ENCODE peak calls at places on chromosomes 4 and X, in five cellular contexts. M is IMR-90, W is H9, S is neuronal stem cell, A is H1. O is an unnamed sample.

GRCh38 chr4:160283081-160283480 is 1180.2 kb downstream of the RAPGEF2 start:
- DNase-seq in M (no peak), W (no peak), S (no peak), A (no peak), O (no peak)

GRCh38 chrX:118254611-118255010 is 91.3 kb upstream of the WDR44 start:
- DNase-seq in M (peak), W (peak), S (peak), A (no peak), O (peak)

GRCh38 chr4:61805979-61806378 is 605.9 kb downstream of the ADGRL3 start:
- DNase-seq in M (no peak), W (no peak), S (no peak), A (no peak), O (no peak)

GRCh38 chr4:19857405-19857804 is 394.3 kb upstream of the SLIT2 start:
- DNase-seq in M (peak), W (no peak), S (no peak), A (no peak), O (no peak)

GRCh38 chr4:186946682-186947294 is 223.1 kb upstream of the FAT1 start:
- DNase-seq in M (peak), W (peak), S (no peak), A (peak), O (peak)

GRCh38 chr4:26081795-26082498 is 167.9 kb downstream of the SMIM20 start:
- DNase-seq in M (peak), W (no peak), S (peak), A (no peak), O (no peak)

GRCh38 chr4:121057466-121057911 is 14.8 kb downstream of the NDNF start:
- DNase-seq in M (no peak), W (no peak), S (peak), A (no peak), O (no peak)

GRCh38 chr4:97367878-97368277 is 775.4 kb downstream of the STPG2 start:
- DNase-seq in M (no peak), W (no peak), S (no peak), A (no peak), O (no peak)

GRCh38 chrX:129777218-129777768 is 2.5 kb upstream of the SASH3 start:
- DNase-seq in M (no peak), W (no peak), S (no peak), A (no peak), O (no peak)

GRCh38 chrX:2499507-2499906 is 1.3 kb downstream of the DHRSX start:
- DNase-seq in M (no peak), W (no peak), S (no peak), A (no peak), O (no peak)

GRCh38 chrX:2500091-2500680 is 590 bp downstream of the DHRSX start:
- DNase-seq in M (peak), W (peak), S (no peak), A (no peak), O (peak)

GRCh38 chrX:2501246-2502102 is 698 bp upstream of the DHRSX start:
- DNase-seq in M (no peak), W (no peak), S (no peak), A (no peak), O (no peak)

GRCh38 chrX:2502120-2502667 is 1.4 kb upstream of the DHRSX start:
- DNase-seq in M (no peak), W (no peak), S (no peak), A (no peak), O (no peak)

DNA sequence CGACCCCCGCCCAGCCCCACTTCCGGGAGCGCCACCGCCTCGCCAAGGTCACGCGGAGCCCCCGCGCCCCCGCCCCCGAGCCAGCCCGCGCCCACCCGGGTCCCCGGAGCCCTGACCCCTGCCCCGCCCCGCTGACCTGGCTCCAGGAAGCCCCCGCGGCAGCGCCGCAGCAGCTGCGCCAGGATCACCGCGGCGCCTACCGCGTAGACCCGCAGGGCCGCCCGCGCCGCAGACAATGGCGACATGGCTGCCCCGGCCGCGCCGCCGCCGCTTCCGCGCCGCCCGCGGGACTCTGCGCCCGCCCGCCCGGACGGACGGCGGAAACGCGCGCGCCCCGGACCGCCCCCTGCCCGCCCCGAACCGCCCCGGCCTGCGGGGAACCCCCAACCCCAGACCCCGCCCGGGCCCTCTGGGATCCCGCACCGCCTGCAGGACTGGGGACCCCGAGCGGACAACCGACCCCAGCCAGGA is at the start of the genes DHRSX and ZBED1:
- DNase-seq in M (no peak), W (no peak), S (peak), A (no peak), O (peak)
- H3K14ac ChIP-seq in M (peak), W (peak), S (peak), A (no peak), O (peak)

DNA sequence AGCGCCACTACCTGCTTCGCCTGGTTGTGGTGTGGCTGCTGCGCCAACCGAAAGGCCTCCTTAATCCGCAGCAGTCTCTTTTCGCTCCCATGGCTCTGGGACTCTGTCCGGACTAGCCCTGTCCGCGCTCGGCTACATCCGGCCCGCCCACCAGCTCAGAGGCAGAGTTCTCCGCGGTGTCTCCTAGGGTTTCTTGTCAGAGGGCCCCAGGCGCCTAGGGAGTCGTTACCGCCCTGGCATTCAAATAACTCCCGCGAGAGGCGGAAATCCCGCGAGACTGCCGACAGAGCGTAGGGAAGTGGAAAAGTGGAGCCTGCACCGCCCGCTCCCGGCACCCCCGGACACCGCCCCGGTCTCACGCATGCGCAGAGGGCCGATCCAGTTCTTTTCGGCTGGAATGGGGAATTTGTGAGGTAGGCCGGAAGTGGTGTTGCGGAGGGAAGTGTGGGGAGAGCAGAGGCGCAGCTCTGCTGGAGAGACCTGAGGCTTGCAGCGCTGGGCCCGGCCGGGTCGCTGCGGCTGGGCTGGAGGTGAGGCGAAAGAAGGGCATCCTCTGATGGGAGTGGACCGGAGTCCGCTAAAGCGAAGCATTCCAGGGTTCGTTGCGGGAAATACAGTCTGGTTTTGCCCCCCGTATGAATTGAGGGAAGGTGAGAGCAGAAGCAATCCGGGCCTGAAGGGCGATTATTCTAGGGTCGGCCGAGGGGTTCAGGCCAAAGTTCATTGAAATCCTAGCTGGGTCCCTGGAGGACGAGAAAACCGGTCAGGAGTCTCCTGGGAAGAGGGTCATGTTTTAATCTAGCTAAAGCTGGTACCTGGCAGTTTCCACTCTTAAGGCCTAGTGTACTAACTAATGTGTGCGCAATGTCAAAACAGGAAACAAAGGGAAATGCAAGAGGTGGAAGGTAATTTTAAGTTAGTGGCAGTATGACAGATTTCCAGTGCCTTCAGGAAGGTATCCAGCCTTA is at the start of gene FAM200B:
- DNase-seq in M (peak), W (peak), S (peak), A (peak), O (peak)
- H3K14ac ChIP-seq in M (peak), W (peak), S (no peak), A (no peak), O (peak)

DNA sequence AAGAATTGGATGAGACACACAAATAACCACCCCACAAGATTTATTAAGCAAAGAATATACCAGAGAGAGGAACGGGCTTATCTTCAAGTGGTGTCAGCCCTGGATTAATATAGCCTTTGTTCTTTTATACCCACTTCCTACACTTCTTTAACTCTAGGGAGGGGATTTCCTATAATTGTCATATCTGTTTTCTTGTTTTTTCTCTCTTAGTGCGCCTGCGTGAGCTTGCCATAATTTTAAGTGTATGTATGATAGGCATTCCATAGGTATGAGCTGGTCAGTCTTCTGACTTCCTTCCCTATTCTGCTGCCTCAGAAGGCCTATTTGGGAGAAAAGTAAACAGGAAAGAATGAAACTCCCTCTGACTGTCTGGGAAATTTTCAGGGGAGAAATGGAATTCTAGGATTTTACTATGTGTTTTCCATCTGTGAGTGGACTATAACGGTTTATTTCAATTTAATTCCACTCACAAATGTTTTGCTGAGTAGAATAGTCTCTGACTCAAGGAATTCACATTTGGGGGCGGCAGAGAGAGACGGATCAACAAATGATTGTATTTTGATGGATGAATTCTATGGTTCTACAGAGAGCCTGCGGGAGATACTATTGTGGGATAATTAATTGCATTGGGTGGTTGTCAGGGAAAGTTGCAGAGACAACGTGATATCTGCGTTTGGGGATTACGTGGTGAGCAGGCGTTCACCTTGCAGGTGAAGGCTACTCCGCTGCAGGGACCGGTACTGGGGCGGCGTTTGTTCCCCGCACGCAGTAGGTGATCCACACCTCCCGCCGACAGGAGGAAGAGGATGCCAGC is 626 bp upstream of the CEP135 start:
- DNase-seq in M (peak), W (no peak), S (no peak), A (no peak), O (peak)
- H3K14ac ChIP-seq in M (peak), W (no peak), S (no peak), A (no peak), O (peak)

DNA sequence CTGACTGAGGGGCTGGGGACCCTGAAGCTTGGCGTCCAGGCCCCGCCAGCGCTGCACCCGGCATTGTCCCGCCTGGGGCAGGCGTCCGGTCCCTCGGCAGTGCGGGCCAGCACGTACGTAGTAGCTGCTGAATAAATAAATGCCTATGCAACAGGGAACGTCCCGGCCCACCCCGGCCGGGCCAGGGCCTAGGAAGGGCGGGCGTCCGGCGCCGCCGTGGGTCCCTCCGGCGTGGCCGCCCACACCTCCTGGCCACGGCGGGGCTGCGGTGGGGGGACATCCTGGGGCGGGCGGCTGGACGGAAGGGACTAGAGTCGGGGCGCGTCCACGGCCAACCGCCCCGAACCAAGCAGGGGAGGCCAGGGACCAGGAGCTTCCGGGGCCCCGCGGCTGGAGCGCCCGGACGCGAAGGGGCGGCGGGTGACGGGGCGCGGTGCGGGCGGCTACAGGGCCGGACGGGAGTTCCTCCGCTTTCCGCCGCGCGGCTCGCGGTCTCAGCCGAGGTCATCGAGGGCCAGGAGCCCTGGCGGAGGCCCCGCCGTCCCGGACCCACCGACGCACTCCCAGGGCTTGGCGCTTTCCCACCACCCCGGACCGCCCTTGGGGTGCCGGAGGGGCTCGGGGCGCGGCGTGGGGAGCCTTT is 856 bp upstream of the WWC2 start:
- DNase-seq in M (peak), W (no peak), S (peak), A (no peak), O (peak)
- H3K14ac ChIP-seq in M (peak), W (peak), S (peak), A (no peak), O (peak)

GRCh38 chrX:136344321-136344720 is 43.6 kb downstream of the ADGRG4 start:
- DNase-seq in M (no peak), W (no peak), S (no peak), A (no peak), O (peak)

GRCh38 chrX:136347706-136348105 is 46.9 kb downstream of the ADGRG4 start:
- DNase-seq in M (no peak), W (no peak), S (no peak), A (no peak), O (peak)

DNA sequence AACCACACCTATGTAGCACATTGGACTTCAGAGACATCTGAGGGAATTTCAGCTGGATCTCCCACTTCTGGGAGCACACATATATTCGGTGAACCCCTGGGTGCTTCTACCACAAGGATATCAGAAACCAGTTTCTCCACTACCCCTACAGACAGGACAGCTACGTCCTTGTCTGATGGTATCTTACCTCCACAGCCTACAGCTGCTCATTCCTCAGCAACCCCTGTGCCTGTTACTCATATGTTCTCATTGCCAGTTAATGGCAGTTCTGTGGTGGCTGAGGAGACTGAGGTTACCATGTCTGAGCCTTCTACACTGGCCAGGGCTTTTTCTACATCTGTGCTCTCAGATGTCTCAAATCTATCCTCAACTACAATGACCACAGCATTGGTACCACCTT is 45.7 kb downstream of the ADGRG4 start:
- DNase-seq in M (no peak), W (no peak), S (no peak), A (no peak), O (peak)
- H3K14ac ChIP-seq in M (no peak), W (no peak), S (no peak), A (no peak), O (no peak)

GRCh38 chr4:74157743-74158560 is at the start of gene MTHFD2L:
- DNase-seq in M (peak), W (peak), S (peak), A (peak), O (peak)
- H3K14ac ChIP-seq in M (peak), W (peak), S (no peak), A (no peak), O (peak)

DNA sequence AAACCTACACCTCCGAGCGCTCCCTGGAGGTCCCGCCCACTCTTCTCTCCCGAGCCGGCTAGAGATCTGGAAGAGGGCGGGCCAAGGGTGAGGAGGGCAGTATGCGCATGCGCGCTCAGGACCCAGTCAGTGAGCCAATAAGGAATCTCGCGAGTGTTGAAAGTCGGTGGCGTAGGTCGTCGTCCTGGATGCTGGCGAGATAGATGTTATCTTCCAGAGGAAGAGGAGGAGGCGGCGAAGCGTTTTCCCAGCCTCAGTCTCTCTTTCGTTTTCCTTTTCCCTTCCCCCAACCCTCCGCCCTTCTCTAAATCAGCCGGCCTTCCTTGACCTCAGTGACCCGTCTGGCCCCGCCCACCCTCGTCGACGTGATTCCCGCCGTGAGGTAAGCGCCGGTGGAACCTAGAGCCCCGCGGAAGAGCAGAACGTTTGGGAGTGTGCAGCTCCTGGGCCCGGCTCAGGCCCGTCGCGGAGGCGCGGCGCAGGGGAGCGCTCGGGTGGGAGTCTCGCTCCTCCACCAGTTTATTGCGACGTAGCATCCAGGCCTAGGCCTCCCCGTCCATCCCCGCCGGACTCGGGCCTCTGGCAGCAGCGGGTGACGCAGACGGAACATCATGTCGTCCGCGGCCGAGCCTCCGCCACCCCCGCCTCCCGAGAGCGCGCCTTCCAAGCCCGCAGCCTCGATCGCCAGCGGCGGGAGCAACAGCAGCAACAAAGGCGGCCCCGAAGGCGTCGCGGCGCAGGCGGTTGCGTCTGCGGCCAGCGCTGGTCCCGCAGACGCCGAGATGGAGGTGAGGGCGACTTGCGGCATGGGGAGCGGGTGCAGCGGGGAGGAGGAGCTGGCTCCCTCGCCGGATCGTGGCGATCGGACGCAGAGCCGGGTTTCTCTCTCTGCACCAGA is at the start of gene SMARCA5:
- DNase-seq in M (peak), W (peak), S (peak), A (peak), O (peak)
- H3K14ac ChIP-seq in M (peak), W (peak), S (peak), A (no peak), O (peak)

GRCh38 chr4:10115271-10115656 is 1.3 kb downstream of the WDR1 start:
- DNase-seq in M (peak), W (no peak), S (no peak), A (no peak), O (peak)

GRCh38 chr4:10117424-10118354 is 1.1 kb upstream of the WDR1 start:
- DNase-seq in M (no peak), W (no peak), S (no peak), A (no peak), O (peak)

GRCh38 chr4:10118355-10119004 is 1.9 kb upstream of the WDR1 start:
- DNase-seq in M (no peak), W (no peak), S (no peak), A (no peak), O (no peak)

GRCh38 chr4:10115657-10116624 is 658 bp downstream of the WDR1 start:
- DNase-seq in M (no peak), W (peak), S (no peak), A (no peak), O (peak)

DNA sequence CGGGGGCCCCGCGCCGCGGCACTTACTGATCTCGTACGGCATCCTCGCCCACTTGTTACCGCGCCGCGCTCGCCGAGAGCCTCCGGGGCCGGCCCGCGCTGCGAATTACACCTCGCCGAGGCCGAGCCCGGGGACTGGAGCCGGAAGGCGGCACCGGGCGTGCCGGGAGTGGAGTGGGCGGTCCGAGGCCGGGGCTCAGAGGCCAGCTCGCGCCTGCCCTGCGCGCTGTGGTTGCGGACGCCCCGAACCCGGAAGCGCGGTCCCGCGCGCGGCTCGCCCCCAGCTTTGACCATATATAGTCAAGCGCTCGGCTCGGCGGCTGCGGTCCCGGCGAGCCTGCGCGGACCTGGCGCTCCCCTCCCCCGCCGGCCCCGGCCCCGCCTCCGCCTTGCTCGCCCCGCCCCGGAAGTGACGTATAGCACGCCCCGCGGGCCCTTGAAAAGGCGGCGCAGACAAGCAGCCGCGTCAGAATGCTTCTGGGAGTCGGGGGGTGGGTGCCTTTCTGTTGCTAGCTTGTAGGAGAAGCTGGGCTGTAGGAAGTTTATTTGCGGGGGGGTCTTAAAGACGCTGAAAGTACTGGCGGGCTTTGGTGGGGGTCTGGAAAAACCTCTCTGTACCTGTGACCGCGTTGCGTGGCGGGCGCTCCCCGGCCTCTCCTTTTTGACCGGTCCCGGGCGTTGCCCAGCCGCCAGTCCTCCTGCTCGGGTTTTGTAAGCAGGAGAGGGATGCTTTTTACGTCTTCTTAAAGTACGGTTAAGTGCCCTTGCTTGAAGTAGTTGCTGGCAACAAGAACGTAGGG is at the start of gene WDR1:
- DNase-seq in M (peak), W (peak), S (peak), A (peak), O (peak)
- H3K14ac ChIP-seq in M (peak), W (peak), S (peak), A (no peak), O (peak)

O was measured in trophoblast cell.